ENCODE peak calls at places on chromosomes 1 and 21, in eight cellular contexts. One of them, this sample, is unnamed.
A peak's percentile ranks its signal among the peaks of the same experiment; 100 is the strongest.

GRCh38 chr1:11147371-11147770 is 41.8 kb upstream of the ANGPTL7 start:
- DNase-seq in left ventricle myocardium inferior: no peak
- DNase-seq in iris pigment epithelial cell: peak; percentile 28
- DNase-seq in NCI-H2107: no peak
- DNase-seq in stimulated activated CD4-positive, alpha-beta T cell treated with anti-CD3 and anti-CD28 coated beads, Interleukin-1b, Interleukin-23, amount 100 ng/mL, for 4 hours: no peak
- DNase-seq in kidney: no peak
- DNase-seq in lung microvascular endothelial cell: peak; percentile 70
- DNase-seq in GM04503: peak; percentile 23
- DNase-seq in this sample: no peak

GRCh38 chr21:38355353-38355752 is 98.6 kb downstream of the KCNJ15 start:
- DNase-seq in GM04503: no peak
- DNase-seq in left ventricle myocardium inferior: no peak
- DNase-seq in NCI-H2107: no peak
- DNase-seq in kidney: peak; percentile 71
- DNase-seq in lung microvascular endothelial cell: no peak
- DNase-seq in iris pigment epithelial cell: no peak
- DNase-seq in stimulated activated CD4-positive, alpha-beta T cell treated with anti-CD3 and anti-CD28 coated beads, Interleukin-1b, Interleukin-23, amount 100 ng/mL, for 4 hours: no peak
- DNase-seq in this sample: no peak

GRCh38 chr1:234911787-234912186 is 216.8 kb downstream of the TOMM20 start:
- DNase-seq in GM04503: no peak
- DNase-seq in iris pigment epithelial cell: no peak
- DNase-seq in lung microvascular endothelial cell: peak; percentile 74
- DNase-seq in NCI-H2107: no peak
- DNase-seq in kidney: no peak
- DNase-seq in stimulated activated CD4-positive, alpha-beta T cell treated with anti-CD3 and anti-CD28 coated beads, Interleukin-1b, Interleukin-23, amount 100 ng/mL, for 4 hours: no peak
- DNase-seq in left ventricle myocardium inferior: no peak
- DNase-seq in this sample: no peak

GRCh38 chr1:199868777-199869176 is 158.7 kb upstream of the NR5A2 start:
- DNase-seq in NCI-H2107: no peak
- DNase-seq in kidney: no peak
- DNase-seq in left ventricle myocardium inferior: no peak
- DNase-seq in stimulated activated CD4-positive, alpha-beta T cell treated with anti-CD3 and anti-CD28 coated beads, Interleukin-1b, Interleukin-23, amount 100 ng/mL, for 4 hours: no peak
- DNase-seq in iris pigment epithelial cell: no peak
- DNase-seq in lung microvascular endothelial cell: no peak
- DNase-seq in GM04503: no peak
- DNase-seq in this sample: no peak

GRCh38 chr1:156748670-156749428 is 2.6 kb downstream of the HDGF start:
- DNase-seq in GM04503: no peak
- DNase-seq in stimulated activated CD4-positive, alpha-beta T cell treated with anti-CD3 and anti-CD28 coated beads, Interleukin-1b, Interleukin-23, amount 100 ng/mL, for 4 hours: no peak
- DNase-seq in kidney: peak; percentile 88
- DNase-seq in iris pigment epithelial cell: peak; percentile 70
- DNase-seq in left ventricle myocardium inferior: peak; percentile 55
- DNase-seq in NCI-H2107: no peak
- DNase-seq in lung microvascular endothelial cell: peak; percentile 79
- DNase-seq in this sample: no peak

GRCh38 chr21:45612096-45613019 is 31.2 kb upstream of the PCBP3 start:
- DNase-seq in lung microvascular endothelial cell: no peak
- DNase-seq in kidney: peak; percentile 66
- DNase-seq in GM04503: no peak
- DNase-seq in stimulated activated CD4-positive, alpha-beta T cell treated with anti-CD3 and anti-CD28 coated beads, Interleukin-1b, Interleukin-23, amount 100 ng/mL, for 4 hours: no peak
- DNase-seq in NCI-H2107: no peak
- DNase-seq in left ventricle myocardium inferior: no peak
- DNase-seq in iris pigment epithelial cell: peak; percentile 78
- DNase-seq in this sample: peak; percentile 49

GRCh38 chr1:116375165-116375883 is 2.3 kb downstream of the ATP1A1 start:
- DNase-seq in GM04503: no peak
- DNase-seq in stimulated activated CD4-positive, alpha-beta T cell treated with anti-CD3 and anti-CD28 coated beads, Interleukin-1b, Interleukin-23, amount 100 ng/mL, for 4 hours: no peak
- DNase-seq in left ventricle myocardium inferior: no peak
- DNase-seq in lung microvascular endothelial cell: peak; percentile 27
- DNase-seq in kidney: no peak
- DNase-seq in iris pigment epithelial cell: peak; percentile 34
- DNase-seq in NCI-H2107: no peak
- DNase-seq in this sample: no peak

GRCh38 chr1:200415693-200416593 is 6.1 kb upstream of the ZNF281 start:
- DNase-seq in left ventricle myocardium inferior: no peak
- DNase-seq in stimulated activated CD4-positive, alpha-beta T cell treated with anti-CD3 and anti-CD28 coated beads, Interleukin-1b, Interleukin-23, amount 100 ng/mL, for 4 hours: no peak
- DNase-seq in kidney: no peak
- DNase-seq in iris pigment epithelial cell: peak; percentile 98
- DNase-seq in GM04503: peak; percentile 92
- DNase-seq in NCI-H2107: no peak
- DNase-seq in lung microvascular endothelial cell: peak; percentile 95
- DNase-seq in this sample: peak; percentile 93

GRCh38 chr21:32930673-32931072 is 95.1 kb upstream of the OLIG2 start:
- DNase-seq in iris pigment epithelial cell: no peak
- DNase-seq in left ventricle myocardium inferior: no peak
- DNase-seq in lung microvascular endothelial cell: no peak
- DNase-seq in GM04503: no peak
- DNase-seq in NCI-H2107: no peak
- DNase-seq in kidney: no peak
- DNase-seq in stimulated activated CD4-positive, alpha-beta T cell treated with anti-CD3 and anti-CD28 coated beads, Interleukin-1b, Interleukin-23, amount 100 ng/mL, for 4 hours: no peak
- DNase-seq in this sample: no peak

GRCh38 chr1:109269981-109270622 is 12.8 kb downstream of the PSRC1 start:
- DNase-seq in stimulated activated CD4-positive, alpha-beta T cell treated with anti-CD3 and anti-CD28 coated beads, Interleukin-1b, Interleukin-23, amount 100 ng/mL, for 4 hours: no peak
- DNase-seq in GM04503: no peak
- DNase-seq in lung microvascular endothelial cell: no peak
- DNase-seq in kidney: peak; percentile 54
- DNase-seq in iris pigment epithelial cell: no peak
- DNase-seq in NCI-H2107: no peak
- DNase-seq in left ventricle myocardium inferior: no peak
- DNase-seq in this sample: no peak

GRCh38 chr1:191134796-191135195 is 657.1 kb upstream of the BRINP3 start:
- DNase-seq in lung microvascular endothelial cell: peak; percentile 46
- DNase-seq in GM04503: no peak
- DNase-seq in iris pigment epithelial cell: no peak
- DNase-seq in kidney: no peak
- DNase-seq in NCI-H2107: no peak
- DNase-seq in left ventricle myocardium inferior: no peak
- DNase-seq in stimulated activated CD4-positive, alpha-beta T cell treated with anti-CD3 and anti-CD28 coated beads, Interleukin-1b, Interleukin-23, amount 100 ng/mL, for 4 hours: no peak
- DNase-seq in this sample: no peak

GRCh38 chr1:192700834-192701271 is 64.9 kb downstream of the RGS13 start:
- DNase-seq in GM04503: peak; percentile 77
- DNase-seq in kidney: no peak
- DNase-seq in lung microvascular endothelial cell: peak; percentile 8
- DNase-seq in stimulated activated CD4-positive, alpha-beta T cell treated with anti-CD3 and anti-CD28 coated beads, Interleukin-1b, Interleukin-23, amount 100 ng/mL, for 4 hours: no peak
- DNase-seq in NCI-H2107: no peak
- DNase-seq in iris pigment epithelial cell: peak; percentile 98
- DNase-seq in left ventricle myocardium inferior: no peak
- DNase-seq in this sample: peak; percentile 61

GRCh38 chr21:37971390-37971789 is 55.1 kb upstream of the KCNJ6 start:
- DNase-seq in GM04503: no peak
- DNase-seq in stimulated activated CD4-positive, alpha-beta T cell treated with anti-CD3 and anti-CD28 coated beads, Interleukin-1b, Interleukin-23, amount 100 ng/mL, for 4 hours: no peak
- DNase-seq in NCI-H2107: no peak
- DNase-seq in iris pigment epithelial cell: no peak
- DNase-seq in lung microvascular endothelial cell: no peak
- DNase-seq in kidney: no peak
- DNase-seq in left ventricle myocardium inferior: no peak
- DNase-seq in this sample: no peak

GRCh38 chr1:233904979-233905415 is 521 bp downstream of the SLC35F3 start:
- DNase-seq in NCI-H2107: no peak
- DNase-seq in GM04503: no peak
- DNase-seq in kidney: peak; percentile 65
- DNase-seq in left ventricle myocardium inferior: no peak
- DNase-seq in stimulated activated CD4-positive, alpha-beta T cell treated with anti-CD3 and anti-CD28 coated beads, Interleukin-1b, Interleukin-23, amount 100 ng/mL, for 4 hours: no peak
- DNase-seq in iris pigment epithelial cell: peak; percentile 16
- DNase-seq in lung microvascular endothelial cell: no peak
- DNase-seq in this sample: no peak

GRCh38 chr1:209769171-209769904 is 13.5 kb downstream of the TRAF3IP3 start:
- DNase-seq in iris pigment epithelial cell: peak; percentile 84
- DNase-seq in kidney: peak; percentile 86
- DNase-seq in NCI-H2107: no peak
- DNase-seq in left ventricle myocardium inferior: peak; percentile 74
- DNase-seq in stimulated activated CD4-positive, alpha-beta T cell treated with anti-CD3 and anti-CD28 coated beads, Interleukin-1b, Interleukin-23, amount 100 ng/mL, for 4 hours: peak; percentile 52
- DNase-seq in GM04503: peak; percentile 71
- DNase-seq in lung microvascular endothelial cell: peak; percentile 91
- DNase-seq in this sample: peak; percentile 58

GRCh38 chr1:86872086-86872485 is 41.8 kb downstream of the SELENOF start:
- DNase-seq in GM04503: no peak
- DNase-seq in kidney: no peak
- DNase-seq in NCI-H2107: no peak
- DNase-seq in stimulated activated CD4-positive, alpha-beta T cell treated with anti-CD3 and anti-CD28 coated beads, Interleukin-1b, Interleukin-23, amount 100 ng/mL, for 4 hours: no peak
- DNase-seq in left ventricle myocardium inferior: no peak
- DNase-seq in lung microvascular endothelial cell: no peak
- DNase-seq in iris pigment epithelial cell: peak; percentile 31
- DNase-seq in this sample: no peak

GRCh38 chr1:90718411-90719320 is 1.6 kb upstream of the BARHL2 start:
- DNase-seq in stimulated activated CD4-positive, alpha-beta T cell treated with anti-CD3 and anti-CD28 coated beads, Interleukin-1b, Interleukin-23, amount 100 ng/mL, for 4 hours: no peak
- DNase-seq in iris pigment epithelial cell: no peak
- DNase-seq in NCI-H2107: no peak
- DNase-seq in left ventricle myocardium inferior: no peak
- DNase-seq in GM04503: no peak
- DNase-seq in kidney: no peak
- DNase-seq in lung microvascular endothelial cell: no peak
- DNase-seq in this sample: no peak

GRCh38 chr1:29324202-29324601 is 87.9 kb downstream of the PTPRU start:
- DNase-seq in kidney: no peak
- DNase-seq in stimulated activated CD4-positive, alpha-beta T cell treated with anti-CD3 and anti-CD28 coated beads, Interleukin-1b, Interleukin-23, amount 100 ng/mL, for 4 hours: no peak
- DNase-seq in GM04503: no peak
- DNase-seq in lung microvascular endothelial cell: no peak
- DNase-seq in iris pigment epithelial cell: no peak
- DNase-seq in NCI-H2107: no peak
- DNase-seq in left ventricle myocardium inferior: no peak
- DNase-seq in this sample: no peak

GRCh38 chr1:221643404-221644175 is 98.3 kb downstream of the DUSP10 start:
- DNase-seq in iris pigment epithelial cell: no peak
- DNase-seq in lung microvascular endothelial cell: no peak
- DNase-seq in kidney: no peak
- DNase-seq in NCI-H2107: no peak
- DNase-seq in stimulated activated CD4-positive, alpha-beta T cell treated with anti-CD3 and anti-CD28 coated beads, Interleukin-1b, Interleukin-23, amount 100 ng/mL, for 4 hours: no peak
- DNase-seq in left ventricle myocardium inferior: no peak
- DNase-seq in GM04503: no peak
- DNase-seq in this sample: no peak

GRCh38 chr1:239189998-239190512 is 196.3 kb upstream of the CHRM3 start:
- DNase-seq in iris pigment epithelial cell: no peak
- DNase-seq in GM04503: no peak
- DNase-seq in stimulated activated CD4-positive, alpha-beta T cell treated with anti-CD3 and anti-CD28 coated beads, Interleukin-1b, Interleukin-23, amount 100 ng/mL, for 4 hours: no peak
- DNase-seq in lung microvascular endothelial cell: no peak
- DNase-seq in left ventricle myocardium inferior: no peak
- DNase-seq in NCI-H2107: no peak
- DNase-seq in kidney: no peak
- DNase-seq in this sample: no peak

This sample was measured in GM04504.